ENCODE peak calls at places on chromosomes 1 and 21, in ten cellular contexts. I is uterus, W is thoracic aorta, C is SK-N-MC, Z is tibial nerve, O is cardiac muscle cell, H is fibroblast of villous mesenchyme, G is upper lobe of left lung, X is HFF-Myc, N is fibroblast of pulmonary artery. Q is an unnamed sample.

GRCh38 chr1:113396585-113396984 is 6.3 kb downstream of the MAGI3 start:
- DNase-seq in Z (no peak), C (no peak), N (peak), G (no peak), I (no peak), H (peak), X (no peak), W (no peak), O (no peak), Q (peak)

GRCh38 chr1:219847215-219847855 is 81.0 kb downstream of the SLC30A10 start:
- DNase-seq in I (no peak), O (no peak), W (no peak), N (peak), Z (no peak), C (no peak), X (peak), G (no peak), H (no peak), Q (peak)

GRCh38 chr1:173333581-173333980 is 126.5 kb upstream of the TNFSF4 start:
- DNase-seq in I (no peak), G (no peak), C (no peak), X (no peak), H (peak), N (peak), Z (no peak), O (no peak), W (no peak), Q (no peak)

GRCh38 chr1:17875171-17875881 is 120.2 kb downstream of the ACTL8 start:
- DNase-seq in G (no peak), C (no peak), I (no peak), O (no peak), H (peak), W (no peak), N (no peak), X (no peak), Z (no peak), Q (peak)

GRCh38 chr1:95974586-95974985 is 740.6 kb downstream of the RWDD3 start:
- DNase-seq in W (no peak), Z (no peak), H (no peak), I (no peak), N (no peak), G (no peak), C (no peak), X (no peak), O (no peak), Q (peak)

GRCh38 chr21:28334407-28334806 is 658.3 kb downstream of the LTN1 start:
- DNase-seq in I (no peak), N (no peak), W (no peak), X (no peak), G (no peak), C (no peak), Z (no peak), H (no peak), O (no peak), Q (no peak)

GRCh38 chr1:179017383-179018326 is 8.0 kb upstream of the FAM20B start:
- DNase-seq in G (no peak), H (peak), I (no peak), X (no peak), O (no peak), N (no peak), Z (no peak), W (no peak), C (no peak), Q (no peak)

GRCh38 chr21:44710756-44711326 is 531 bp downstream of the TSPEAR start:
- DNase-seq in O (no peak), Z (peak), X (no peak), N (no peak), W (no peak), G (peak), I (peak), H (no peak), C (no peak), Q (no peak)

GRCh38 chr1:158067651-158068050 is 74.2 kb downstream of the KIRREL1 start:
- DNase-seq in H (peak), I (no peak), Z (no peak), C (no peak), G (no peak), W (no peak), N (peak), O (no peak), X (no peak), Q (peak)

GRCh38 chr1:52190500-52191252 is 48.8 kb downstream of the ZFYVE9 start:
- DNase-seq in W (no peak), G (no peak), C (no peak), H (no peak), O (no peak), N (no peak), X (no peak), I (no peak), Z (no peak), Q (no peak)

GRCh38 chr1:45365051-45365450 is 24.8 kb upstream of the MUTYH start:
- DNase-seq in G (no peak), O (no peak), H (no peak), N (no peak), C (no peak), Z (no peak), X (no peak), W (no peak), I (no peak), Q (no peak)

GRCh38 chr1:34129630-34130029 is 35.4 kb downstream of the CSMD2 start:
- DNase-seq in N (no peak), W (no peak), C (no peak), Z (no peak), O (no peak), I (no peak), H (no peak), X (no peak), G (no peak), Q (no peak)

GRCh38 chr1:203625623-203626189 is 926 bp upstream of the ATP2B4 start:
- DNase-seq in I (no peak), X (no peak), G (peak), H (peak), C (no peak), Z (no peak), W (no peak), N (peak), O (no peak), Q (no peak)

GRCh38 chr1:153349363-153350340 is 1.0 kb upstream of the PGLYRP4 start:
- DNase-seq in H (no peak), I (no peak), N (no peak), X (no peak), G (no peak), W (no peak), Z (no peak), O (no peak), C (no peak), Q (no peak)

GRCh38 chr1:242651817-242652216 is 127.3 kb upstream of the PLD5 start:
- DNase-seq in I (no peak), W (no peak), N (no peak), Z (no peak), H (no peak), C (no peak), X (no peak), O (peak), G (no peak), Q (no peak)

GRCh38 chr21:23217597-23217996 is 2219.4 kb downstream of the NCAM2 start:
- DNase-seq in C (no peak), H (no peak), O (no peak), G (no peak), W (no peak), X (no peak), N (no peak), I (no peak), Z (no peak), Q (no peak)

GRCh38 chr1:197017558-197018146 is 40.3 kb downstream of the CFHR5 start:
- DNase-seq in X (no peak), O (no peak), I (no peak), C (no peak), G (no peak), W (no peak), N (peak), Z (no peak), H (no peak), Q (no peak)

GRCh38 chr1:26285366-26286063 is 5.6 kb downstream of the SH3BGRL3 start:
- DNase-seq in G (no peak), O (peak), H (no peak), N (no peak), W (no peak), Z (no peak), X (no peak), I (no peak), C (no peak), Q (no peak)

GRCh38 chr1:220498188-220498587 is 29.7 kb upstream of the MARK1 start:
- DNase-seq in H (no peak), X (no peak), N (no peak), O (no peak), Z (no peak), W (no peak), G (no peak), C (no peak), I (no peak), Q (peak)

GRCh38 chr1:209823143-209824041 is 4.4 kb upstream of the UTP25 start:
- DNase-seq in C (peak), H (peak), O (peak), X (peak), Z (no peak), I (no peak), N (peak), W (no peak), G (no peak), Q (peak)

GRCh38 chr21:45410151-45410864 is 5.3 kb downstream of the COL18A1 start:
- DNase-seq in I (no peak), G (no peak), C (no peak), N (no peak), W (no peak), H (no peak), X (no peak), Z (no peak), O (peak), Q (no peak)

GRCh38 chr1:230772457-230773395 is 25.5 kb downstream of the CAPN9 start:
- DNase-seq in G (no peak), O (peak), H (peak), Z (no peak), N (peak), C (no peak), I (no peak), X (peak), W (no peak), Q (peak)

GRCh38 chr1:54500030-54500389 is 48.0 kb upstream of the ACOT11 start:
- DNase-seq in H (no peak), N (no peak), W (no peak), X (no peak), Z (no peak), O (no peak), C (no peak), I (no peak), G (no peak), Q (no peak)
- H3K4me3 ChIP-seq in H (no peak), N (peak), W (peak), X (no peak), Z (peak), O (no peak), C (peak), I (no peak), G (peak), Q (peak)

DNA sequence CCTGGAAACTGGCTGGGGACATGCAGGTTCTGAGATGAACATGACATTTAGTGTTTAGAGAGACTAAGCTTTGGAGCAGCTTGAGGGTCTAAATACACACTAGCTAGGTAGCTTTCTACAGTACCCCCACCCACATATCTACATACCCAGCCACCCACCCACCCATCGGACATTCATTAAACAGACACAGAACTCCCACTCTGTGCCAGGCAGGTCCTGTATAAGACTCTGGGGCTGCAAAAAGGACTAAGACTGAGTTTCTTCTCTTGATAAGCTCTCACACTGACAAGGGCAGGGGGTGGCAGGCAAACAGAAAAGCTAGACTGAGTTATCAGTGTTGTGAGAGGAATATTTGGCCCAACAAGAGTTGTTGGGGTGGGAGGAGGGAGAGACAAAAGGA is 6.7 kb downstream of the MAP7D1 start:
- DNase-seq in W (no peak), Z (no peak), H (no peak), G (no peak), I (no peak), O (no peak), X (no peak), N (no peak), C (no peak), Q (no peak)
- H3K4me3 ChIP-seq in W (no peak), Z (no peak), H (no peak), G (no peak), I (no peak), O (no peak), X (no peak), N (no peak), C (no peak), Q (no peak)

DNA sequence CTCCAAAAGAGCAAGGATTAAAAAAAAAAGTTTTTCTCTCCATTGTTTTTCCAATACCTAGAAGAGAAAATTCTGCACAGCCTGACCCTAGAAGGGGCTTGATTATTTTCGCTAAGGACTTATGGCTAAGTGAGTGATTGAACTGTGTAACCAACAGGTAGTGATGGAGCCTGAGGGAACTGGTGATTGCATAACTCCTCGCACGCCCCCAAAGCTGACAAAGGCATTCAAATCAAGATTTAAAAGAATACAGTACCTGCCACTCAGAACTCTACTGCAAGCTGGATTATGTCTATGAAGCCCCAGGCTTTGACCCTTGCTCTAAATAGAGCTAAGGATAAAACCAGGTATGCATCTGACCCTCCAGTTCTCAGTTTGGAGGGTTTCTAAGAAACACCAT is 34.8 kb downstream of the FGGY start:
- DNase-seq in C (no peak), W (no peak), H (no peak), N (no peak), Z (no peak), O (no peak), X (no peak), G (no peak), I (no peak), Q (no peak)
- H3K4me3 ChIP-seq in C (no peak), W (no peak), H (no peak), N (no peak), Z (no peak), O (no peak), X (no peak), G (no peak), I (no peak), Q (no peak)

DNA sequence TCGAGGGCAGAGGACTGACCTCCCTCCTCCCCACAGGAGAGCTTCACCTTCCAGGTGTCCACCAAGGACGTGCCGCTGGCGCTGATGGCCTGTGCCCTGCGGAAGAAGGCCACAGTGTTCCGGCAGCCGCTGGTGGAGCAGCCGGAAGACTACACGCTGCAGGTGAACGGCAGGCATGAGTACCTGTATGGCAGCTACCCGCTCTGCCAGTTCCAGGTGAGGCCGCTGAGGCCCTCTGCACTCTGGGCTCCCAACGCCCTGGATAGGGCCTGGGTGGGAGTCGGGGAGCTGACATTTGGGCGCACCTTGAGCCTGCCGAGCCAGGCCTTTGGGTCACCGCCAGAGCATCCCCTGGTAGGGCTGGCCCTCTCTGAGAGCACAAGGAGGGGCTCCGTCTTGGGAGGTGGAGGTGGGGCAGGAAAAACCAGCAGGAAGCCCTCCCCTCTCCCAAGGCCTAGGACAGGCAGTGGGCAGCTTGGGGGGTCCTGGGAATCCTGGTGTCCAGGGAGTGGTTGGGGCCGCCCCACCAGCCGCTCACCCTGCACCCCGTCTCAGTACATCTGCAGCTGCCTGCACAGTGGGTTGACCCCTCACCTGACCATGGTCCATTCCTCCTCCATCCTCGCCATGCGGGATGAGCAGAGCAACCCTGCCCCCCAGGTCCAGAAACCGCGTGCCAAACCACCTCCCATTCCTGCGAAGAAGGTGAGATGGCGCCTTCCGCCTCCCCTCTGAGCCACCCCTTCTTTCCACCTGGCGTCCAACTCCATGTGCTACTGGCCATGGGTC is 65.1 kb downstream of the PIK3CD start:
- DNase-seq in O (no peak), N (no peak), G (no peak), Z (no peak), C (no peak), I (no peak), W (no peak), X (no peak), H (no peak), Q (no peak)
- H3K4me3 ChIP-seq in O (no peak), N (no peak), G (peak), Z (peak), C (no peak), I (no peak), W (peak), X (no peak), H (no peak), Q (no peak)

GRCh38 chr1:198171667-198172294 is 15.0 kb downstream of the NEK7 start:
- DNase-seq in I (no peak), X (no peak), N (no peak), H (no peak), C (no peak), O (no peak), Z (no peak), W (no peak), G (no peak), Q (no peak)

GRCh38 chr1:198166900-198167299 is 10.1 kb downstream of the NEK7 start:
- DNase-seq in H (no peak), I (no peak), N (no peak), O (peak), X (no peak), C (no peak), Z (no peak), G (no peak), W (no peak), Q (no peak)

GRCh38 chr1:198167436-198167934 is 10.7 kb downstream of the NEK7 start:
- DNase-seq in G (no peak), W (no peak), C (no peak), Z (no peak), O (peak), H (no peak), N (peak), I (no peak), X (no peak), Q (no peak)

GRCh38 chr1:198168180-198168579 is 11.4 kb downstream of the NEK7 start:
- DNase-seq in I (no peak), X (no peak), O (no peak), G (no peak), H (peak), N (peak), Z (no peak), C (no peak), W (no peak), Q (no peak)

GRCh38 chr1:198169704-198170103 is 12.9 kb downstream of the NEK7 start:
- DNase-seq in C (no peak), H (no peak), G (no peak), W (no peak), I (no peak), X (no peak), O (no peak), N (peak), Z (no peak), Q (no peak)
- H3K4me3 ChIP-seq in C (no peak), H (no peak), G (no peak), W (no peak), I (no peak), X (no peak), O (no peak), N (no peak), Z (no peak), Q (no peak)

DNA sequence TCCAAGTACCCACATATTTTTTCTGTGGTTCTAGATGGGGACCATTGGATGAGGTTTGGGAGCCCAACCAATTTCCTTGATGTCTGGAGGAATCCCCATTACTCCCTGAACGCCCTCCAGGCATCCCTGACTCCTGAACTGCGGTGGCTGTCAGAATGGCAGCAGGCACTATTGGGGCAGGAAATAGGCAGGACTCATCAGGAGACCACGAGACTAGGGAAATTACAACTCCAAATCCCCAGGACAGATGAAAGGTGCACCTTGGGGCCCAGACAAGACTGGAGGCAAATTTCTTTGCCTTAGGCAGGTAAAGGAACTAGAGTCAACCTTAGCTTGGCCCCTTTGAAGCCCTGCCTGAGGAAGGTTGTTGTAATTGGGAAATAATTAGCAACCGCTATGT is 1.1 kb downstream of the CGN start:
- DNase-seq in Z (no peak), H (no peak), N (no peak), X (no peak), G (no peak), O (no peak), W (no peak), I (no peak), C (no peak), Q (no peak)
- H3K4me3 ChIP-seq in Z (peak), H (no peak), N (no peak), X (peak), G (peak), O (peak), W (peak), I (no peak), C (peak), Q (no peak)

DNA sequence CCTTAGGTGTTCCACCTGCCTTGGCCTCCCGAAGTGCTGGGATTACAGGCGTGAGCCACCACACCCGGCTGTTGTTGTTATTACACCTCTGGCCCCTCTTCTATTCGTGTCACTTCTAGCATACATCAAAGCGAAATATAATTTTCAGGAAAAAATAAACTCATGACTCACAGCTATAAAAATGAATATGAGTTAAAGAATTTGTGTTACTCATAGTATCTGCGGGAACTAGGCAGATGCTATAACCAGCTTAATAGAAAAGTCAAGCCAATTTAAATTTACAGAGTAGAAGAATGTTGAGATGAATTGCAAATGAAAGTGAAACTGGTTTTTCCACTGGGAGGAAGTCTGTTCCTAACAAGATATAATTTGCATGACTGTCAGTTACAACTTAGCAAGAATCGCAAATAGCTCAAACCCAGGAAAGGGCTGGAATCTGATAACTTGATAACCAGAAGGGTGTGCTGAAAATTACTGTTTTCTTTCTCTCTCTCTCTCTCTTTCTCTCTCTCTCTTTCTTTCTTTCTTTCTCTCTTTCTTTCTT is 11.2 kb downstream of the OR2W3 start:
- DNase-seq in W (no peak), H (peak), X (no peak), G (no peak), C (peak), I (no peak), O (no peak), N (peak), Z (no peak), Q (peak)
- H3K4me3 ChIP-seq in W (peak), H (peak), X (no peak), G (peak), C (peak), I (no peak), O (no peak), N (peak), Z (peak), Q (no peak)

Q was measured in skeletal muscle cell.